ENCODE peak calls at places on chromosomes 11 and 22, in six cellular contexts. V is NCI-H1694 treated with DMSO at 0.1 percent for 48 hours, R is glutamatergic neuron, U is right lobe of liver, Y is H54, E is activated T-cell treated with anti-CD3 and anti-CD28 coated beads for 24 hours. N is an unnamed sample.

GRCh38 chr22:37898441-37899181 is 7.5 kb upstream of the MICALL1 start:
- DNase-seq in Y (no peak), E (no peak), U (no peak), R (no peak), V (no peak), N (no peak)

GRCh38 chr11:82732734-82733443 is 775 bp downstream of the FAM181B start:
- DNase-seq in Y (no peak), V (no peak), U (no peak), E (no peak), R (peak), N (no peak)

GRCh38 chr11:11963842-11964773 is 44.3 kb downstream of the DKK3 start:
- DNase-seq in U (no peak), E (no peak), R (no peak), Y (no peak), V (peak), N (no peak)

GRCh38 chr22:48089601-48090331 is 1327.3 kb downstream of the TBC1D22A start:
- DNase-seq in U (no peak), Y (peak), R (no peak), E (no peak), V (no peak), N (no peak)

GRCh38 chr11:81197396-81197795 is 1536.3 kb downstream of the FAM181B start:
- DNase-seq in V (no peak), U (no peak), E (no peak), Y (no peak), R (no peak), N (no peak)

GRCh38 chr22:31068970-31069369 is 12.1 kb upstream of the SMTN start:
- DNase-seq in E (no peak), R (no peak), U (no peak), Y (no peak), V (no peak), N (no peak)

GRCh38 chr11:132586801-132587200 is 945.5 kb downstream of the OPCML start:
- DNase-seq in R (no peak), U (no peak), Y (no peak), E (no peak), V (peak), N (no peak)

GRCh38 chr11:66956689-66957290 is 1.4 kb downstream of the PC start:
- DNase-seq in E (no peak), V (no peak), U (peak), Y (no peak), R (no peak), N (no peak)

GRCh38 chr11:38019072-38019775 is 1421.2 kb upstream of the RAG2 start:
- DNase-seq in E (no peak), V (no peak), U (no peak), R (no peak), Y (peak), N (no peak)

GRCh38 chr11:69921429-69922014 is 102.3 kb upstream of the FGF3 start:
- DNase-seq in V (no peak), E (no peak), R (peak), U (peak), Y (no peak), N (no peak)

GRCh38 chr22:41713004-41713403 is 13.7 kb downstream of the MEI1 start:
- DNase-seq in E (no peak), V (no peak), Y (no peak), U (no peak), R (no peak), N (no peak)

GRCh38 chr11:875769-876301 is 33.2 kb downstream of the TSPAN4 start:
- DNase-seq in Y (no peak), R (no peak), V (peak), E (no peak), U (no peak), N (no peak)

GRCh38 chr11:15826826-15827225 is 529.5 kb downstream of the SOX6 start:
- DNase-seq in V (peak), E (no peak), Y (peak), R (peak), U (peak), N (no peak)

GRCh38 chr22:27461470-27461869 is 340.1 kb downstream of the MN1 start:
- DNase-seq in E (no peak), V (no peak), R (no peak), Y (peak), U (no peak), N (peak)

GRCh38 chr11:69352715-69353325 is 58.9 kb downstream of the MYEOV start:
- DNase-seq in R (no peak), U (no peak), Y (peak), V (no peak), E (peak), N (peak)